ENCODE peak calls at places on chromosomes 4 and X, in eight cellular contexts. One of them, this sample, is unnamed.

GRCh38 chr4:19382993-19383392 is 868.7 kb upstream of the SLIT2 start:
- DNase-seq in GM10248: no peak
- DNase-seq in foreskin fibroblast: peak; percentile 78
- DNase-seq in cardiac muscle cell: no peak
- DNase-seq in gastrocnemius medialis: no peak
- DNase-seq in stomach: no peak
- DNase-seq in tibial nerve: no peak
- DNase-seq in cardiac fibroblast: peak; percentile 63
- DNase-seq in this sample: no peak

GRCh38 chr4:88689877-88690276 is 7.8 kb downstream of the NAP1L5 start:
- DNase-seq in tibial nerve: no peak
- DNase-seq in cardiac fibroblast: no peak
- DNase-seq in foreskin fibroblast: no peak
- DNase-seq in cardiac muscle cell: no peak
- DNase-seq in GM10248: no peak
- DNase-seq in gastrocnemius medialis: no peak
- DNase-seq in stomach: no peak
- DNase-seq in this sample: no peak

GRCh38 chr4:76712564-76712963 is 185.4 kb downstream of the SOWAHB start:
- DNase-seq in tibial nerve: no peak
- DNase-seq in foreskin fibroblast: peak; percentile 24
- DNase-seq in cardiac fibroblast: peak; percentile 38
- DNase-seq in cardiac muscle cell: no peak
- DNase-seq in GM10248: no peak
- DNase-seq in stomach: no peak
- DNase-seq in gastrocnemius medialis: no peak
- DNase-seq in this sample: no peak

GRCh38 chr4:83114576-83114975 is at the start of gene PLAC8:
- DNase-seq in gastrocnemius medialis: no peak
- DNase-seq in GM10248: peak; percentile 34
- DNase-seq in stomach: peak; percentile 51
- DNase-seq in foreskin fibroblast: peak; percentile 19
- DNase-seq in tibial nerve: no peak
- DNase-seq in cardiac muscle cell: no peak
- DNase-seq in cardiac fibroblast: no peak
- DNase-seq in this sample: peak; percentile 73

GRCh38 chrX:103608305-103608963 is 671 bp downstream of the TCEAL3 start:
- DNase-seq in GM10248: peak; percentile 10
- DNase-seq in foreskin fibroblast: peak; percentile 12
- DNase-seq in cardiac fibroblast: no peak
- DNase-seq in stomach: no peak
- DNase-seq in gastrocnemius medialis: no peak
- DNase-seq in cardiac muscle cell: no peak
- DNase-seq in tibial nerve: no peak
- DNase-seq in this sample: no peak

GRCh38 chrX:114465689-114466088 is 118.2 kb upstream of the HTR2C start:
- DNase-seq in cardiac fibroblast: no peak
- DNase-seq in gastrocnemius medialis: no peak
- DNase-seq in stomach: no peak
- DNase-seq in cardiac muscle cell: no peak
- DNase-seq in tibial nerve: no peak
- DNase-seq in foreskin fibroblast: no peak
- DNase-seq in GM10248: no peak
- DNase-seq in this sample: no peak

GRCh38 chr4:75985116-75985515 is 5.6 kb downstream of the SDAD1 start:
- DNase-seq in cardiac fibroblast: peak; percentile 89
- DNase-seq in tibial nerve: no peak
- DNase-seq in gastrocnemius medialis: no peak
- DNase-seq in cardiac muscle cell: no peak
- DNase-seq in stomach: no peak
- DNase-seq in foreskin fibroblast: peak; percentile 91
- DNase-seq in GM10248: no peak
- DNase-seq in this sample: no peak

GRCh38 chr4:156144961-156145360 is 191.3 kb upstream of the CTSO start:
- DNase-seq in GM10248: no peak
- DNase-seq in cardiac muscle cell: no peak
- DNase-seq in tibial nerve: no peak
- DNase-seq in foreskin fibroblast: no peak
- DNase-seq in cardiac fibroblast: no peak
- DNase-seq in gastrocnemius medialis: no peak
- DNase-seq in stomach: no peak
- DNase-seq in this sample: no peak

GRCh38 chr4:6489962-6490361 is 17.5 kb upstream of the PPP2R2C start:
- DNase-seq in cardiac muscle cell: no peak
- DNase-seq in gastrocnemius medialis: no peak
- DNase-seq in stomach: no peak
- DNase-seq in foreskin fibroblast: no peak
- DNase-seq in cardiac fibroblast: no peak
- DNase-seq in tibial nerve: no peak
- DNase-seq in GM10248: no peak
- DNase-seq in this sample: no peak

GRCh38 chr4:25915359-25915716 is 1.3 kb downstream of the SMIM20 start:
- DNase-seq in cardiac fibroblast: peak; percentile 88
- DNase-seq in gastrocnemius medialis: no peak
- DNase-seq in cardiac muscle cell: no peak
- DNase-seq in GM10248: no peak
- DNase-seq in stomach: no peak
- DNase-seq in foreskin fibroblast: peak; percentile 32
- DNase-seq in tibial nerve: no peak
- DNase-seq in this sample: no peak

GRCh38 chrX:63330681-63331080 is 20.5 kb downstream of the SPIN4 start:
- DNase-seq in GM10248: no peak
- DNase-seq in cardiac muscle cell: no peak
- DNase-seq in tibial nerve: no peak
- DNase-seq in foreskin fibroblast: no peak
- DNase-seq in cardiac fibroblast: peak; percentile 36
- DNase-seq in stomach: no peak
- DNase-seq in gastrocnemius medialis: no peak
- DNase-seq in this sample: no peak

GRCh38 chr4:24470681-24471622 is 113.4 kb downstream of the DHX15 start:
- DNase-seq in foreskin fibroblast: peak; percentile 68
- DNase-seq in gastrocnemius medialis: no peak
- DNase-seq in cardiac fibroblast: peak; percentile 56
- DNase-seq in stomach: no peak
- DNase-seq in cardiac muscle cell: peak; percentile 66
- DNase-seq in tibial nerve: no peak
- DNase-seq in GM10248: peak; percentile 64
- DNase-seq in this sample: peak; percentile 11

GRCh38 chr4:143336828-143337599 is at the start of gene GAB1:
- DNase-seq in stomach: peak; percentile 77
- DNase-seq in cardiac fibroblast: peak; percentile 84
- DNase-seq in cardiac muscle cell: peak; percentile 86
- DNase-seq in gastrocnemius medialis: peak; percentile 63
- DNase-seq in tibial nerve: peak; percentile 61
- DNase-seq in GM10248: peak; percentile 76
- DNase-seq in foreskin fibroblast: peak; percentile 90
- DNase-seq in this sample: peak; percentile 86

GRCh38 chrX:40273356-40274050 is 175.7 kb upstream of the BCOR start:
- DNase-seq in tibial nerve: no peak
- DNase-seq in cardiac fibroblast: no peak
- DNase-seq in cardiac muscle cell: peak; percentile 46
- DNase-seq in GM10248: no peak
- DNase-seq in stomach: no peak
- DNase-seq in gastrocnemius medialis: peak; percentile 8
- DNase-seq in foreskin fibroblast: no peak
- DNase-seq in this sample: no peak

GRCh38 chrX:56564182-56564885 is 907 bp downstream of the UBQLN2 start:
- DNase-seq in cardiac muscle cell: peak; percentile 42
- DNase-seq in GM10248: peak; percentile 16
- DNase-seq in gastrocnemius medialis: peak; percentile 22
- DNase-seq in foreskin fibroblast: peak; percentile 42
- DNase-seq in tibial nerve: no peak
- DNase-seq in cardiac fibroblast: peak; percentile 57
- DNase-seq in stomach: no peak
- DNase-seq in this sample: peak; percentile 11

DNA sequence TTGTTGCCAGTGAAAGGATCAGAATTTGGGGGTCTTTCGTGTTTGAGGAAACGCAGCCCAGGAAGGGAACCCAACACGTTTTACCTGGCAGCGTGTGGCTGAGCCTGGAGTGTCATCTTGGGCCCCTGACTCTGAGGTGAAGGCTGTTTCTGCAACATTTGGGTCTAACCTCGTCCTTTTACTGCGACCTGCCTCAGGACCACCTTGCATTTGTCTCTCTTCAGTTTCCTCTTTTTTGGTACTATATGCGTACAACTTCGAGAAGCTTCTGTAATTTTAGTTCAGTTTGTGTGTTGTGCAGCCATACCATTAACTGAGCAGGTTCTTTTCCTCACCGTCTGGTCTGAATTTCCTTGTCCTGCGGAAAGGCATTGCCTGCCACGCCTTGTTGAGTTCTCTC is 61.5 kb downstream of the TMEM131L start:
- DNase-seq in cardiac fibroblast: no peak
- DNase-seq in stomach: no peak
- DNase-seq in cardiac muscle cell: no peak
- DNase-seq in tibial nerve: no peak
- DNase-seq in foreskin fibroblast: no peak
- DNase-seq in gastrocnemius medialis: no peak
- DNase-seq in GM10248: no peak
- DNase-seq in this sample: no peak
- TF ChIP-seq CTCF in cardiac fibroblast: no peak
- TF ChIP-seq CTCF in stomach: no peak
- TF ChIP-seq CTCF in cardiac muscle cell: no peak
- TF ChIP-seq CTCF in tibial nerve: no peak
- TF ChIP-seq CTCF in foreskin fibroblast: no peak
- TF ChIP-seq CTCF in gastrocnemius medialis: no peak
- TF ChIP-seq CTCF in GM10248: no peak
- TF ChIP-seq CTCF in this sample: no peak

GRCh38 chr4:81885016-81885415 is 413.3 kb upstream of the RASGEF1B start:
- DNase-seq in stomach: no peak
- DNase-seq in cardiac muscle cell: no peak
- DNase-seq in GM10248: no peak
- DNase-seq in gastrocnemius medialis: no peak
- DNase-seq in foreskin fibroblast: no peak
- DNase-seq in cardiac fibroblast: no peak
- DNase-seq in tibial nerve: no peak
- DNase-seq in this sample: no peak
- TF ChIP-seq CTCF in stomach: no peak
- TF ChIP-seq CTCF in cardiac muscle cell: no peak
- TF ChIP-seq CTCF in GM10248: no peak
- TF ChIP-seq CTCF in gastrocnemius medialis: no peak
- TF ChIP-seq CTCF in foreskin fibroblast: no peak
- TF ChIP-seq CTCF in cardiac fibroblast: no peak
- TF ChIP-seq CTCF in tibial nerve: no peak
- TF ChIP-seq CTCF in this sample: no peak

GRCh38 chr4:1723131-1723801 is 1.9 kb downstream of the TACC3 start:
- DNase-seq in GM10248: peak; percentile 38
- DNase-seq in cardiac fibroblast: no peak
- DNase-seq in gastrocnemius medialis: no peak
- DNase-seq in tibial nerve: no peak
- DNase-seq in cardiac muscle cell: no peak
- DNase-seq in stomach: no peak
- DNase-seq in foreskin fibroblast: no peak
- DNase-seq in this sample: no peak

GRCh38 chr4:1721666-1722550 is 587 bp downstream of the TACC3 start:
- DNase-seq in tibial nerve: no peak
- DNase-seq in cardiac fibroblast: no peak
- DNase-seq in cardiac muscle cell: no peak
- DNase-seq in foreskin fibroblast: no peak
- DNase-seq in stomach: no peak
- DNase-seq in GM10248: peak; percentile 18
- DNase-seq in gastrocnemius medialis: no peak
- DNase-seq in this sample: no peak

GRCh38 chr4:1721003-1721665 is at the start of the genes TACC3 and TMEM129:
- DNase-seq in tibial nerve: peak; percentile 79
- DNase-seq in cardiac muscle cell: peak; percentile 96
- DNase-seq in cardiac fibroblast: peak; percentile 91
- DNase-seq in stomach: peak; percentile 95
- DNase-seq in gastrocnemius medialis: peak; percentile 93
- DNase-seq in foreskin fibroblast: peak; percentile 97
- DNase-seq in GM10248: peak; percentile 99
- DNase-seq in this sample: peak; percentile 97

GRCh38 chr4:1720163-1720983 is 750 bp downstream of the TMEM129 start:
- DNase-seq in tibial nerve: no peak
- DNase-seq in gastrocnemius medialis: no peak
- DNase-seq in foreskin fibroblast: peak; percentile 75
- DNase-seq in cardiac muscle cell: peak; percentile 71
- DNase-seq in GM10248: peak; percentile 48
- DNase-seq in stomach: peak; percentile 58
- DNase-seq in cardiac fibroblast: peak; percentile 51
- DNase-seq in this sample: peak; percentile 65

GRCh38 chr4:1722551-1723071 is 1.3 kb downstream of the TACC3 start:
- DNase-seq in GM10248: no peak
- DNase-seq in foreskin fibroblast: peak; percentile 35
- DNase-seq in gastrocnemius medialis: no peak
- DNase-seq in stomach: no peak
- DNase-seq in cardiac fibroblast: no peak
- DNase-seq in tibial nerve: no peak
- DNase-seq in cardiac muscle cell: no peak
- DNase-seq in this sample: no peak
- TF ChIP-seq CTCF in GM10248: peak; percentile 1
- TF ChIP-seq CTCF in foreskin fibroblast: no peak
- TF ChIP-seq CTCF in gastrocnemius medialis: no peak
- TF ChIP-seq CTCF in stomach: no peak
- TF ChIP-seq CTCF in cardiac fibroblast: no peak
- TF ChIP-seq CTCF in tibial nerve: no peak
- TF ChIP-seq CTCF in cardiac muscle cell: no peak
- TF ChIP-seq CTCF in this sample: no peak

GRCh38 chrX:116490091-116490490 is 27.3 kb upstream of the CT83 start:
- DNase-seq in gastrocnemius medialis: no peak
- DNase-seq in cardiac muscle cell: peak; percentile 2
- DNase-seq in GM10248: no peak
- DNase-seq in tibial nerve: no peak
- DNase-seq in stomach: no peak
- DNase-seq in cardiac fibroblast: peak; percentile 2
- DNase-seq in foreskin fibroblast: peak; percentile 0
- DNase-seq in this sample: no peak
- TF ChIP-seq CTCF in gastrocnemius medialis: no peak
- TF ChIP-seq CTCF in cardiac muscle cell: peak; percentile 18
- TF ChIP-seq CTCF in GM10248: no peak
- TF ChIP-seq CTCF in tibial nerve: peak; percentile 31
- TF ChIP-seq CTCF in stomach: no peak
- TF ChIP-seq CTCF in cardiac fibroblast: peak; percentile 12
- TF ChIP-seq CTCF in foreskin fibroblast: no peak
- TF ChIP-seq CTCF in this sample: no peak

GRCh38 chr4:2243682-2244380 is 1.9 kb upstream of the HAUS3 start:
- DNase-seq in tibial nerve: no peak
- DNase-seq in cardiac muscle cell: peak; percentile 55
- DNase-seq in stomach: peak; percentile 31
- DNase-seq in foreskin fibroblast: peak; percentile 70
- DNase-seq in gastrocnemius medialis: peak; percentile 32
- DNase-seq in GM10248: peak; percentile 48
- DNase-seq in cardiac fibroblast: peak; percentile 68
- DNase-seq in this sample: peak; percentile 48
- TF ChIP-seq CTCF in tibial nerve: no peak
- TF ChIP-seq CTCF in cardiac muscle cell: peak; percentile 44
- TF ChIP-seq CTCF in stomach: no peak
- TF ChIP-seq CTCF in foreskin fibroblast: no peak
- TF ChIP-seq CTCF in gastrocnemius medialis: no peak
- TF ChIP-seq CTCF in GM10248: peak; percentile 20
- TF ChIP-seq CTCF in cardiac fibroblast: peak; percentile 23
- TF ChIP-seq CTCF in this sample: no peak

GRCh38 chr4:128698386-128698785 is 111.1 kb upstream of the JADE1 start:
- DNase-seq in GM10248: no peak
- DNase-seq in gastrocnemius medialis: no peak
- DNase-seq in stomach: no peak
- DNase-seq in cardiac fibroblast: no peak
- DNase-seq in cardiac muscle cell: no peak
- DNase-seq in foreskin fibroblast: no peak
- DNase-seq in tibial nerve: no peak
- DNase-seq in this sample: no peak
- TF ChIP-seq CTCF in GM10248: no peak
- TF ChIP-seq CTCF in gastrocnemius medialis: no peak
- TF ChIP-seq CTCF in stomach: no peak
- TF ChIP-seq CTCF in cardiac fibroblast: no peak
- TF ChIP-seq CTCF in cardiac muscle cell: no peak
- TF ChIP-seq CTCF in foreskin fibroblast: no peak
- TF ChIP-seq CTCF in tibial nerve: no peak
- TF ChIP-seq CTCF in this sample: no peak